ENCODE peak calls at places on chromosome 5, in ten cellular contexts. G, P, R, U, M, Q, C, F, Y and I are unnamed samples.

GRCh38 chr5:113614191-113614590 is 100.7 kb downstream of the YTHDC2 start:
- DNase-seq in G (no peak), P (peak), R (no peak), U (no peak), M (no peak), Q (no peak), C (no peak), F (no peak), Y (no peak), I (no peak)

GRCh38 chr5:137902389-137903133 is 13.3 kb downstream of the PKD2L2 start:
- DNase-seq in G (no peak), P (no peak), R (no peak), U (no peak), M (no peak), Q (no peak), C (no peak), F (no peak), Y (no peak), I (no peak)

GRCh38 chr5:23208959-23209431 is 298.4 kb upstream of the PRDM9 start:
- DNase-seq in G (no peak), P (peak), R (no peak), U (no peak), M (no peak), Q (peak), C (no peak), F (no peak), Y (no peak), I (no peak)

GRCh38 chr5:174555726-174556125 is 168.7 kb upstream of the MSX2 start:
- DNase-seq in G (no peak), P (no peak), R (no peak), U (no peak), M (no peak), Q (no peak), C (no peak), F (no peak), Y (no peak), I (no peak)

GRCh38 chr5:142110046-142110531 is 1.5 kb downstream of the NDFIP1 start:
- DNase-seq in G (no peak), P (peak), R (peak), U (no peak), M (no peak), Q (peak), C (no peak), F (peak), Y (no peak), I (peak)

GRCh38 chr5:142215915-142216681 is 107.5 kb downstream of the NDFIP1 start:
- DNase-seq in G (peak), P (peak), R (peak), U (peak), M (peak), Q (peak), C (peak), F (peak), Y (peak), I (peak)

GRCh38 chr5:134524219-134524825 is 1.1 kb upstream of the JADE2 start:
- DNase-seq in G (peak), P (peak), R (peak), U (peak), M (peak), Q (no peak), C (peak), F (peak), Y (peak), I (peak)

GRCh38 chr5:109911731-109912130 is 222.0 kb downstream of the MAN2A1 start:
- DNase-seq in G (no peak), P (peak), R (no peak), U (no peak), M (no peak), Q (no peak), C (no peak), F (no peak), Y (no peak), I (no peak)

GRCh38 chr5:72552041-72552557 is 44.9 kb upstream of the ZNF366 start:
- DNase-seq in G (no peak), P (peak), R (no peak), U (no peak), M (no peak), Q (no peak), C (no peak), F (no peak), Y (no peak), I (no peak)

GRCh38 chr5:79146352-79146751 is 34.7 kb downstream of the BHMT start:
- DNase-seq in G (no peak), P (peak), R (no peak), U (no peak), M (no peak), Q (no peak), C (no peak), F (no peak), Y (no peak), I (no peak)

GRCh38 chr5:31921852-31922305 is 252.2 kb downstream of the GOLPH3 start:
- DNase-seq in G (no peak), P (peak), R (no peak), U (no peak), M (no peak), Q (no peak), C (no peak), F (no peak), Y (no peak), I (peak)

GRCh38 chr5:78483809-78484521 is 123.5 kb downstream of the SCAMP1 start:
- DNase-seq in G (no peak), P (peak), R (no peak), U (no peak), M (peak), Q (no peak), C (no peak), F (no peak), Y (no peak), I (no peak)

GRCh38 chr5:7816535-7816901 is 34.4 kb downstream of the CFAP90 start:
- DNase-seq in G (no peak), P (no peak), R (no peak), U (no peak), M (no peak), Q (no peak), C (no peak), F (no peak), Y (no peak), I (no peak)
- TF ChIP-seq CTCF in G (no peak), P (no peak), R (no peak), U (no peak), M (no peak), Q (no peak), C (no peak), F (no peak), Y (no peak), I (no peak)

DNA sequence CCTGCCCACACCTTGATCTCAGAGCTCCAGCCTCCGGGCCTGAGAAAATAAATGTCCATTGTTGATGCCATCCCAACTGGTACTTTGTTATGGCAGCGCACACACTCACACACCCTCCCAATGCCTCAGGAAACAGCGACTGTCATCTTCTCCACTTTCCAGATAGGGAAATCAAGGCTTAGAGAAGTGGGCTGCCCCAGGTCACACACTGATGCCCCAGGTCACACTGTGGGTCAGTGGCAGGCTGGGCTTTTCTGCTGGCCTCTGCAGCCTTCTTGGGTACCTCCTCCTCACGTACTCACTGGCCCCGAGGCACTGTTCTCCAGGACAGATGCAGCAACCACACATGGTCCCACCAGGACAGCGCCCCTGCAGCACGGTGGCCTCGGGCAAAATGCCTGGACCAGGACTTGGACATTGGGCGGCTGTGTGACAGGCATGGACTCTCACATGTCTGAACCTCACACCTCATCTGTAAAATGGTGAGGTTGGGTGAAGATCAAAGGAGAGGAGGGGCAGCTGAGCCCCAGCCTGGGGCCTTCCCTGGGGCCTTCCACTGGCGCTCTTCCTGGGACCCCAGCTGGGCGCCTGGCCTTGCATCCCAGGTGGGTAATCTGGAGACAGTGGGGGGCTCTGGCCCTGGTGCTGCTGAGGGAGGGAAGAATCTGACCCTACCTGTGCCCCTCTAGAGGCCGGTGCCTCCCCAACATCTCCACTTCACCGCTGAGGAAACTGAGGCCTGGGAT is 156.0 kb downstream of the COL23A1 start:
- DNase-seq in G (no peak), P (no peak), R (no peak), U (no peak), M (no peak), Q (no peak), C (no peak), F (no peak), Y (no peak), I (no peak)
- H3K4me3 ChIP-seq in G (no peak), P (no peak), R (no peak), U (no peak), M (no peak), Q (no peak), C (no peak), F (no peak), Y (no peak), I (no peak)

GRCh38 chr5:6713274-6714181 is at the start of gene TENT4A:
- DNase-seq in G (peak), P (no peak), R (no peak), U (no peak), M (peak), Q (no peak), C (peak), F (peak), Y (no peak), I (peak)
- TF ChIP-seq POLR2A in G (no peak), P (no peak), R (no peak), U (no peak), M (no peak), Q (no peak), C (no peak), F (no peak), Y (no peak), I (no peak)

GRCh38 chr5:167967494-167968180 is 323.8 kb upstream of the WWC1 start:
- DNase-seq in G (no peak), P (no peak), R (no peak), U (no peak), M (no peak), Q (no peak), C (no peak), F (no peak), Y (no peak), I (no peak)
- TF ChIP-seq CTCF in G (no peak), P (no peak), R (no peak), U (no peak), M (no peak), Q (no peak), C (no peak), F (no peak), Y (no peak), I (no peak)

DNA sequence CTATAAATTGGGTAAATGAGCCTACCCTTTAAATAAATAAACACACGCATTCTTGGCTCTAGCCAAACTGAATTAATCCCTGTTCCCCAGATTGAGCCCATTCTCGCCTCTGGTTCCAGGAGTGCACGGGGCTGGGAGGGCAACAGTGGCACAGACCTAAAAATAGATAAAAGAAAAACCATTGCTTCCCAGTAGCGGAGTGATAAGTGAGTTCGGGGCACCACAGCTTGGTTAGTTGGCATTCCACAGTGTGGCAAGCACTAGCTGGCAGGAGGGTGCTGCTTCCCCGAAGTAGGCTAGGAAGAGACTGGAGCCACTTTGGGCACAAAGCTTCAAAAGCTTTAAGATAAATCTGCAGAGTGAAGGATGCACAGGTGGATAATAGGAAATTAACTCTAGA is 322.2 kb upstream of the SGCD start:
- DNase-seq in G (no peak), P (no peak), R (no peak), U (no peak), M (no peak), Q (no peak), C (no peak), F (no peak), Y (no peak), I (no peak)
- H3K4me3 ChIP-seq in G (no peak), P (no peak), R (no peak), U (no peak), M (no peak), Q (no peak), C (no peak), F (no peak), Y (no peak), I (no peak)

GRCh38 chr5:136056771-136057335 is 28.1 kb downstream of the TGFBI start:
- DNase-seq in G (no peak), P (no peak), R (no peak), U (no peak), M (no peak), Q (no peak), C (no peak), F (no peak), Y (no peak), I (no peak)

GRCh38 chr5:136057401-136057951 is 28.7 kb downstream of the TGFBI start:
- DNase-seq in G (no peak), P (peak), R (no peak), U (no peak), M (no peak), Q (no peak), C (no peak), F (no peak), Y (no peak), I (no peak)

GRCh38 chr5:136055612-136056302 is 27.0 kb downstream of the TGFBI start:
- DNase-seq in G (no peak), P (no peak), R (no peak), U (no peak), M (no peak), Q (no peak), C (no peak), F (no peak), Y (no peak), I (no peak)

GRCh38 chr5:136058031-136058971 is 29.5 kb downstream of the TGFBI start:
- DNase-seq in G (no peak), P (peak), R (peak), U (no peak), M (peak), Q (peak), C (peak), F (peak), Y (no peak), I (no peak)

GRCh38 chr5:136056336-136056735 is 27.5 kb downstream of the TGFBI start:
- DNase-seq in G (no peak), P (no peak), R (no peak), U (no peak), M (no peak), Q (no peak), C (no peak), F (no peak), Y (no peak), I (no peak)
- TF ChIP-seq POLR2A in G (no peak), P (no peak), R (no peak), U (no peak), M (no peak), Q (no peak), C (no peak), F (no peak), Y (no peak), I (no peak)

DNA sequence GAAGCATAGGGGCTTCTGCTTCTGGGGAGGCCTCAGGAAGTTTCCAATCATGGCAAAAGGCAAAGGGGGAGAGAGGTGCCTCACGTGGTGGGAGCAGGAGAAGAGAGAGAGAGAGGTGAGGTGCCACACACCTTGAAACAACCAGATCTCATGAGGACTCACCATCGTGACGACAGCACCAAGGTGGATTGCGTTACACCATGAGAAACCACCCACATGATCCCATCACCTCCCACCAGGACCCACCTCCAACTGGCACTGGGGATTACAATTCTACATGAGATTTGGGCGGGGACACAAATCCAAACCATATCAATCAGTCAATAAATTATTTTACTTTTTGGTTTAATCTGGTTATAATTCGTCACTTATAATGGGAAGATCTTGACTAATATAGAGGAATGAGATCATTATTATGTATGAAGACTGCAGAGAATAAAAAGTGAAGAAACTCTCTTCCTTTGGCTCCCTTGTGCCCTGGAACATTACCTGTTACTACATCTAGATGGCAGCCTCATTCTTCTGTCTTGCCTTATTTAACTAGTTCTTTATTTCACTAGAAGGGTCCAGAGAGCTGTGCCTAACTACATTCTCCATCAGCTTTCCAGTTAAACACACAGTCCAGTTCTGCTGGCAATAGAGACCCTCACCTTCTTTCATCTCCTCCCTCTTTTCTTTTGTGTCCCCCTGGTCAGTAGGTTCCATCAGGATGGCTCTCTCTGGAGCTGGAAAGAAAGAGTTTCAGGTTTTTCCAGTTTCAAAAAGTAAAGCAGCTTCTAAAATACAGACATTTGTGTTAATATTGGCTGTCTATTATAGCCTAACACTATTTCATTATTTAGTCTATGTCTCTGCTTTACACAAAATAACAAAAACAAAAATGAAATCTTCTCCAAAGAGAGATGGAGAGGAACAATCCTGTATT is 21.7 kb upstream of the SPINK7 start:
- DNase-seq in G (no peak), P (peak), R (no peak), U (no peak), M (no peak), Q (peak), C (no peak), F (no peak), Y (no peak), I (no peak)
- TF ChIP-seq CTCF in G (peak), P (peak), R (no peak), U (no peak), M (no peak), Q (peak), C (no peak), F (peak), Y (no peak), I (peak)

DNA sequence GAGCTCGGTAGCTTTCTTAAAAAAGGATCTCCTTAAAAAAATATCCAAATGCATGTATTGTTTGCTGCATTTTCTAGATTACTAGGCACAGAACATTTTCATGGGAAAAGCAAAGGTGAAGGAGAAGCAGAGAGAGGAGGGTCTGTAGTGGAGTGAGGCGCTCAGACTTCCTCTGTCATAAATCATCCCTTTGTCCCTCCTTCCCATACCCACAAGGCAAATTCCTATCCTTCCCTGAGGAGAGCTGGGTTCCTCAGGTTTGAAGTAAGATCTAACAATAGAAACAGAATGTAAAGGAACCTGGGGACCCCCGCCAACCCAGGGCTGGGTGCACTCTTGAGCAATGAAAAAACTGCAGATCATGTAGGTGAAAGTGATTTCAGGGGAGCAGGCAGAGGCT is 149.2 kb upstream of the ANKH start:
- DNase-seq in G (no peak), P (no peak), R (no peak), U (no peak), M (no peak), Q (no peak), C (no peak), F (no peak), Y (no peak), I (no peak)
- H3K4me3 ChIP-seq in G (no peak), P (no peak), R (no peak), U (no peak), M (no peak), Q (no peak), C (no peak), F (no peak), Y (no peak), I (no peak)

GRCh38 chr5:180875860-180876426 is 14.9 kb upstream of the ZFP62 start:
- DNase-seq in G (no peak), P (no peak), R (no peak), U (no peak), M (no peak), Q (no peak), C (no peak), F (no peak), Y (no peak), I (no peak)

GRCh38 chr5:180870669-180871068 is 9.6 kb upstream of the ZFP62 start:
- DNase-seq in G (no peak), P (no peak), R (no peak), U (no peak), M (no peak), Q (no peak), C (no peak), F (no peak), Y (no peak), I (no peak)

GRCh38 chr5:180872419-180872818 is 11.3 kb upstream of the ZFP62 start:
- DNase-seq in G (no peak), P (no peak), R (no peak), U (no peak), M (no peak), Q (no peak), C (no peak), F (no peak), Y (no peak), I (peak)

GRCh38 chr5:180874804-180875582 is 13.9 kb upstream of the ZFP62 start:
- DNase-seq in G (no peak), P (no peak), R (no peak), U (no peak), M (no peak), Q (no peak), C (no peak), F (no peak), Y (no peak), I (no peak)

GRCh38 chr5:180873628-180874520 is 12.8 kb upstream of the ZFP62 start:
- DNase-seq in G (no peak), P (peak), R (no peak), U (peak), M (no peak), Q (no peak), C (no peak), F (peak), Y (no peak), I (peak)
- TF ChIP-seq POLR2A in G (no peak), P (no peak), R (no peak), U (no peak), M (no peak), Q (no peak), C (no peak), F (no peak), Y (no peak), I (no peak)

DNA sequence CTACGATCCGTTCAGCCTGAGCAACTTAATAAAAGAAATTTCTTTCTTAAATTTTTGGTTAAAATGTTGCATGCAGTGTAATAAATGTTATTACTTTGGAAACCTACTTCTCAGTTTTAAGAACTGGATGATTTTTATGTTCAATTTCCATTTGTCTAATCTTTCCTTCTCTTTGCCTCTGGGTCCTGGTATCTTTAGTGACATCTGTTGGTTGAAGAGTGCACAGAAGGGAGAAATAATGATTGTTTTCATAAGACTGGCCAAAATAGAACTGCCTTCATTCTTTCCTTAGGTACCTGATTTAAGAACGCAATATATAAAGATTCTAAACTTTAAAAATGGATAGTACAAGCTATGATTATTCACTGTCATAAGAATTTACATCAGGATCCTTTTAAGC is 83.0 kb upstream of the TLX3 start:
- DNase-seq in G (no peak), P (peak), R (no peak), U (no peak), M (no peak), Q (no peak), C (no peak), F (no peak), Y (no peak), I (no peak)
- TF ChIP-seq CTCF in G (no peak), P (peak), R (no peak), U (no peak), M (no peak), Q (no peak), C (no peak), F (no peak), Y (no peak), I (no peak)